ENCODE peak calls at places on chromosomes 12 and 14, in five cellular contexts. B, K, E, S and P are unnamed samples.

GRCh38 chr14:33657478-33657877 is 293.4 kb downstream of the EGLN3 start:
- DNase-seq in B (no peak), K (peak; percentile 4), E (no peak), S (no peak), P (no peak)

GRCh38 chr14:91963465-91963864 is 16.0 kb upstream of the FBLN5 start:
- DNase-seq in B (no peak), K (peak; percentile 25), E (no peak), S (no peak), P (no peak)

GRCh38 chr12:109820921-109821381 is 12.2 kb downstream of the TRPV4 start:
- DNase-seq in B (no peak), K (no peak), E (no peak), S (no peak), P (no peak)

GRCh38 chr12:121388421-121388981 is 11.4 kb upstream of the RNF34 start:
- DNase-seq in B (no peak), K (peak; percentile 94), E (no peak), S (no peak), P (no peak)

GRCh38 chr14:105397350-105397931 is 897 bp upstream of the TEX22 start:
- DNase-seq in B (no peak), K (no peak), E (no peak), S (no peak), P (no peak)

GRCh38 chr12:53938276-53939140 is at the start of gene HOXC13:
- DNase-seq in B (peak; percentile 95), K (no peak), E (peak; percentile 89), S (no peak), P (peak; percentile 37)

GRCh38 chr14:85634205-85634604 is 104.3 kb downstream of the FLRT2 start:
- DNase-seq in B (no peak), K (no peak), E (no peak), S (no peak), P (no peak)

GRCh38 chr12:54411398-54412241 is 7.4 kb downstream of the ITGA5 start:
- DNase-seq in B (no peak), K (peak; percentile 96), E (peak; percentile 71), S (no peak), P (peak; percentile 46)

GRCh38 chr12:91574391-91574790 is 391.8 kb upstream of the DCN start:
- DNase-seq in B (no peak), K (no peak), E (no peak), S (no peak), P (no peak)

GRCh38 chr14:90597961-90598360 is 201.1 kb downstream of the CALM1 start:
- DNase-seq in B (no peak), K (no peak), E (no peak), S (no peak), P (no peak)

GRCh38 chr14:69945905-69946304 is 66.7 kb downstream of the SMOC1 start:
- DNase-seq in B (no peak), K (no peak), E (no peak), S (no peak), P (no peak)

GRCh38 chr12:90207799-90208198 is 499.2 kb upstream of the ATP2B1 start:
- DNase-seq in B (no peak), K (no peak), E (no peak), S (no peak), P (no peak)

GRCh38 chr12:96425321-96425720 is 25.1 kb upstream of the CDK17 start:
- DNase-seq in B (no peak), K (peak; percentile 97), E (no peak), S (no peak), P (no peak)

GRCh38 chr14:103679351-103679750 is 35.9 kb downstream of the XRCC3 start:
- DNase-seq in B (peak; percentile 3), K (no peak), E (peak; percentile 53), S (peak; percentile 65), P (peak; percentile 68)

GRCh38 chr14:50573862-50574261 is 13.9 kb downstream of the ATL1 start:
- DNase-seq in B (no peak), K (no peak), E (no peak), S (no peak), P (no peak)

DNA sequence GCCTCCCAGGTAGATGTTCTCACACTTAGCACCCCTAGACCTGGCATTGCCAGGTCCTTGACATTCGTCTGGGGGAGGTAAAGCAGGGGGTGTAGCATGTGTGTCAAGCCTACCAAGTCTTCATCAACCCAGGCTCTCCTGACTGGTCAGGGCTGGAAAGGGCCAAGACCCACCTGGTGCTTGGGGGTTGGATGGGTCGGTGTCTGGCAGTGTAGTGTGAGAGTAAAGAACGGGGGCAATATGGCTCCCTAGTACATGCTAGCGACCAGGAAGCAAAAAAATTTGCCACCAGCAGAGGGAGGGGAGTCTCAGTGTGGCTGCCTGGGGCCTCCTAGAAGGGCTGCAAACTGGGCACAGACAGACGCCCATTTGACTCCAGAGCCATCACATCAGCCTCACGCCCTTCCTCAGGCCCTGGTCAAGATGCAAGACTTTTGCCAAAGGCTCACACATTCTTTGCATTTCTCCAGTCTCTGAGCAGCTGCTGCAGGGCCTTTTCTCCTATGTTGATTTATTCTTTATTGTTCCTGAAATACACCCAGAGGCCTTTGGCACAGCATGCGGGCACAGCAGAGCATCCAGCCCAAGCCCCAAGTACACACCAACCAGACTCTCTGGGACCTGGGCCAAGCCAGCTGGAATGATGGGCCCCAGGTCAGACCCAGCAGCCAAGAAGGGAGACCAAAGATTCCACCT is 38.3 kb upstream of the PNMA1 start:
- DNase-seq in B (no peak), K (peak; percentile 45), E (peak; percentile 56), S (peak; percentile 55), P (peak; percentile 71)
- TF ChIP-seq POLR2A in B (no peak), K (no peak), E (no peak), S (no peak), P (no peak)

GRCh38 chr12:46358325-46358700 is 14.3 kb downstream of the SLC38A2 start:
- DNase-seq in B (no peak), K (no peak), E (no peak), S (no peak), P (no peak)

GRCh38 chr12:46359667-46360280 is 12.8 kb downstream of the SLC38A2 start:
- DNase-seq in B (no peak), K (no peak), E (no peak), S (no peak), P (no peak)

GRCh38 chr12:46356655-46357437 is 15.7 kb downstream of the SLC38A2 start:
- DNase-seq in B (no peak), K (no peak), E (no peak), S (no peak), P (no peak)

GRCh38 chr12:46358791-46359666 is 13.5 kb downstream of the SLC38A2 start:
- DNase-seq in B (no peak), K (no peak), E (no peak), S (no peak), P (no peak)

DNA sequence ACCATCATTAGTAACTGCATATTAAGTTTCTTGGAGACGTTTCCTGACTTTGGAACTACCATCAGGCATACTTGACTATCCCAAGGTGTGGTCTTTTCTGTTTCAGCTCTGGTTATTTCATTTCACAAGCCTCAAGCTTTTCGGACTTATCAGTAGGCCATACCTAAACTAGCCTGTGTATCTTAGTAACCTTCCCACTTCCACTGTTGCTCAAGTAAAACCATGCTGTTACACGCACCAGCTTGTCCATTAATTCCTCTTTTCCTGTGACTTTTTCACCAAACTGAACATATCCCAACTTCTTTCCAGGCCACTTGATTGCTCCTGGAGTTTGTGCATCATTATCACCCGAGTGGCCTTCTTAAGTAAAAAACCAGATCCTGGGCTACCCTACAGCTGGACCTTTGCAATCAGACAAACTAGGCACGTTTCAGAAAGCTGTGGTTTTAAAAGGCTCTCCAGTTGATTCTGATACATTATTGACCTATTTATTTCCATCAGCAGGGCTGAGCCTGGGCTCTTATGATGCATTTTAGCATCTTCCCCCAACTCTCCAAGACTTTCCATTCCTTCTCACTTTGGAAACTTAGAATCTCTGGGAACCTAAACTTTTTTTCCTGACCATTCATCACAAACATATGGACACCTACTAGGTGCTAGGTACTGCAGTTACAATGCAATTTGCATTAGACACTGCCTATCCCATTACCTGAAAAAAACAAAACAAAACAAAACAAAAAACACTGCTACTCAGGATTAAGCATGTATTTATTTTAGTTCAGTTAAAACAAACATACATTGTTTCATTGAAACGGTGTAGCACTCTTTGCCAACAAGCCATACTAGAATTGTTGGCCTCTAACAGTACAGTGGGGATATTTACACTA is 14.9 kb downstream of the SLC38A2 start:
- DNase-seq in B (peak; percentile 84), K (peak; percentile 93), E (no peak), S (no peak), P (peak; percentile 36)
- TF ChIP-seq POLR2A in B (no peak), K (peak; percentile 78), E (peak; percentile 10), S (no peak), P (peak; percentile 63)

GRCh38 chr12:116277393-116278258 is at the start of gene MED13L:
- DNase-seq in B (peak; percentile 57), K (peak; percentile 78), E (peak; percentile 89), S (peak; percentile 83), P (peak; percentile 92)
- TF ChIP-seq POLR2A in B (no peak), K (peak; percentile 57), E (peak; percentile 61), S (peak; percentile 47), P (no peak)

GRCh38 chr14:63524537-63525155 is 18.5 kb downstream of the PPP2R5E start:
- DNase-seq in B (no peak), K (no peak), E (no peak), S (peak; percentile 53), P (no peak)
- TF ChIP-seq POLR2A in B (no peak), K (no peak), E (no peak), S (no peak), P (no peak)

GRCh38 chr14:65024957-65025356 is 38.3 kb downstream of the FNTB start:
- DNase-seq in B (no peak), K (no peak), E (no peak), S (no peak), P (no peak)
- TF ChIP-seq POLR2A in B (no peak), K (no peak), E (no peak), S (no peak), P (no peak)

GRCh38 chr14:100602621-100603020 is 15.4 kb upstream of the BEGAIN start:
- DNase-seq in B (no peak), K (no peak), E (no peak), S (no peak), P (no peak)
- TF ChIP-seq POLR2A in B (no peak), K (no peak), E (no peak), S (no peak), P (no peak)